ENCODE peak calls at places on chromosomes 1 and 21, in nine cellular contexts. One of them, this sample, is unnamed.

GRCh38 chr1:115314765-115315164 is 23.3 kb downstream of the NGF start:
- DNase-seq in OCI-LY7: no peak
- DNase-seq in body of pancreas: no peak
- DNase-seq in fibroblast of lung: no peak
- DNase-seq in right lobe of liver: no peak
- DNase-seq in uterus: no peak
- DNase-seq in left lung: peak; percentile 46
- DNase-seq in ovary: peak; percentile 25
- DNase-seq in H9: no peak
- DNase-seq in this sample: peak; percentile 97

GRCh38 chr21:33811147-33812024 is 104.2 kb downstream of the ATP5PO start:
- DNase-seq in OCI-LY7: no peak
- DNase-seq in fibroblast of lung: no peak
- DNase-seq in body of pancreas: no peak
- DNase-seq in left lung: no peak
- DNase-seq in right lobe of liver: no peak
- DNase-seq in ovary: no peak
- DNase-seq in H9: no peak
- DNase-seq in uterus: no peak
- DNase-seq in this sample: no peak

GRCh38 chr1:41537257-41537656 is 52.8 kb upstream of the EDN2 start:
- DNase-seq in left lung: no peak
- DNase-seq in ovary: no peak
- DNase-seq in body of pancreas: no peak
- DNase-seq in right lobe of liver: no peak
- DNase-seq in H9: no peak
- DNase-seq in fibroblast of lung: no peak
- DNase-seq in uterus: peak; percentile 16
- DNase-seq in OCI-LY7: peak; percentile 21
- DNase-seq in this sample: no peak

GRCh38 chr1:182051938-182052337 is 9.6 kb downstream of the ZNF648 start:
- DNase-seq in right lobe of liver: no peak
- DNase-seq in fibroblast of lung: no peak
- DNase-seq in OCI-LY7: no peak
- DNase-seq in uterus: no peak
- DNase-seq in ovary: no peak
- DNase-seq in H9: no peak
- DNase-seq in left lung: no peak
- DNase-seq in body of pancreas: no peak
- DNase-seq in this sample: no peak

GRCh38 chr21:32861871-32862270 is 90.3 kb upstream of the PAXBP1 start:
- DNase-seq in ovary: no peak
- DNase-seq in OCI-LY7: no peak
- DNase-seq in H9: no peak
- DNase-seq in right lobe of liver: no peak
- DNase-seq in body of pancreas: no peak
- DNase-seq in uterus: no peak
- DNase-seq in left lung: no peak
- DNase-seq in fibroblast of lung: peak; percentile 73
- DNase-seq in this sample: no peak

GRCh38 chr1:229270547-229271447 is at the start of gene RAB4A:
- DNase-seq in H9: peak; percentile 80
- DNase-seq in right lobe of liver: peak; percentile 95
- DNase-seq in left lung: peak; percentile 90
- DNase-seq in body of pancreas: peak; percentile 92
- DNase-seq in fibroblast of lung: peak; percentile 87
- DNase-seq in uterus: peak; percentile 77
- DNase-seq in OCI-LY7: peak; percentile 77
- DNase-seq in ovary: peak; percentile 83
- DNase-seq in this sample: peak; percentile 60

GRCh38 chr1:97680894-97681293 is 239.9 kb downstream of the DPYD start:
- DNase-seq in OCI-LY7: no peak
- DNase-seq in ovary: no peak
- DNase-seq in H9: no peak
- DNase-seq in uterus: no peak
- DNase-seq in right lobe of liver: no peak
- DNase-seq in fibroblast of lung: no peak
- DNase-seq in left lung: no peak
- DNase-seq in body of pancreas: no peak
- DNase-seq in this sample: no peak

GRCh38 chr1:179953974-179954493 is 576 bp upstream of the CEP350 start:
- DNase-seq in uterus: peak; percentile 26
- DNase-seq in ovary: no peak
- DNase-seq in OCI-LY7: peak; percentile 71
- DNase-seq in right lobe of liver: peak; percentile 55
- DNase-seq in H9: no peak
- DNase-seq in left lung: peak; percentile 46
- DNase-seq in fibroblast of lung: no peak
- DNase-seq in body of pancreas: peak; percentile 44
- DNase-seq in this sample: no peak

GRCh38 chr1:62282909-62283308 is 36.3 kb downstream of the KANK4 start:
- DNase-seq in uterus: no peak
- DNase-seq in right lobe of liver: no peak
- DNase-seq in left lung: no peak
- DNase-seq in body of pancreas: no peak
- DNase-seq in OCI-LY7: no peak
- DNase-seq in ovary: no peak
- DNase-seq in H9: no peak
- DNase-seq in fibroblast of lung: no peak
- DNase-seq in this sample: no peak

GRCh38 chr21:39938086-39938611 is 70.9 kb downstream of the PCP4 start:
- DNase-seq in uterus: no peak
- DNase-seq in body of pancreas: peak; percentile 41
- DNase-seq in right lobe of liver: no peak
- DNase-seq in fibroblast of lung: no peak
- DNase-seq in H9: no peak
- DNase-seq in OCI-LY7: no peak
- DNase-seq in left lung: no peak
- DNase-seq in ovary: no peak
- DNase-seq in this sample: no peak

GRCh38 chr1:156101880-156102279 is 12.6 kb upstream of the LMNA start:
- DNase-seq in uterus: no peak
- DNase-seq in left lung: no peak
- DNase-seq in ovary: no peak
- DNase-seq in OCI-LY7: no peak
- DNase-seq in fibroblast of lung: no peak
- DNase-seq in body of pancreas: no peak
- DNase-seq in right lobe of liver: no peak
- DNase-seq in H9: no peak
- DNase-seq in this sample: no peak
- H3K27ac ChIP-seq in uterus: peak overlapping the region; percentile 93
- H3K27ac ChIP-seq in left lung: no peak overlapping the region
- H3K27ac ChIP-seq in ovary: no peak overlapping the region
- H3K27ac ChIP-seq in OCI-LY7: no peak overlapping the region
- H3K27ac ChIP-seq in fibroblast of lung: peak overlapping the region; percentile 99
- H3K27ac ChIP-seq in body of pancreas: no peak overlapping the region
- H3K27ac ChIP-seq in right lobe of liver: no peak overlapping the region
- H3K27ac ChIP-seq in H9: no peak overlapping the region
- H3K27ac ChIP-seq in this sample: no peak overlapping the region

DNA sequence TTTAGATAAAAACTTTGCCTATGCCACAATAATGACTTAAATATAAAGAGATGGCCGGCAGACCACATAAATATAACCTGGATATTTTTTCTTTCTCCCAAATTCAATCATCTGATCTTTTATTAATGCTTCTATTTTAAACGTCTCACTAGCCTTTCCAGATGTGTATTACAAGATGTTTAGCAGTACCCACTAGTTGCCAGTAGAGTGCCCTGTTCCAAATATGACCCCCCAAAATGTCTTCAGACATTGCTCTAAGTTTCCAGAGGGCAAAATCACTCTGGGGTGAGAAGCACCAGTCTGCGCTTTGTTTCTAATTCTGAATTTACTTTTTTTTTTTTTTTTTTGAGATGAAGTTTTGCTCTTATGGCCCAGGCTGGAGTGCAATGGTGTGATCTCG is 268.1 kb downstream of the GRIK1 start:
- DNase-seq in uterus: no peak
- DNase-seq in ovary: no peak
- DNase-seq in OCI-LY7: peak; percentile 49
- DNase-seq in body of pancreas: no peak
- DNase-seq in H9: no peak
- DNase-seq in left lung: no peak
- DNase-seq in fibroblast of lung: no peak
- DNase-seq in right lobe of liver: no peak
- DNase-seq in this sample: no peak
- TF ChIP-seq CTCF in uterus: no peak
- TF ChIP-seq CTCF in ovary: no peak
- TF ChIP-seq CTCF in OCI-LY7: peak; percentile 66
- TF ChIP-seq CTCF in body of pancreas: no peak
- TF ChIP-seq CTCF in H9: peak; percentile 50
- TF ChIP-seq CTCF in left lung: no peak
- TF ChIP-seq CTCF in fibroblast of lung: no peak
- TF ChIP-seq CTCF in right lobe of liver: no peak
- TF ChIP-seq CTCF in this sample: no peak

GRCh38 chr1:10171105-10171767 is 39.1 kb upstream of the KIF1B start:
- DNase-seq in right lobe of liver: no peak
- DNase-seq in uterus: no peak
- DNase-seq in H9: no peak
- DNase-seq in body of pancreas: no peak
- DNase-seq in left lung: no peak
- DNase-seq in OCI-LY7: no peak
- DNase-seq in ovary: no peak
- DNase-seq in fibroblast of lung: no peak
- DNase-seq in this sample: no peak

GRCh38 chr1:10171995-10172669 is 38.2 kb upstream of the KIF1B start:
- DNase-seq in right lobe of liver: no peak
- DNase-seq in H9: no peak
- DNase-seq in fibroblast of lung: no peak
- DNase-seq in body of pancreas: no peak
- DNase-seq in left lung: no peak
- DNase-seq in OCI-LY7: no peak
- DNase-seq in ovary: no peak
- DNase-seq in uterus: no peak
- DNase-seq in this sample: no peak

GRCh38 chr1:10173582-10173981 is 36.8 kb upstream of the KIF1B start:
- DNase-seq in OCI-LY7: no peak
- DNase-seq in right lobe of liver: no peak
- DNase-seq in fibroblast of lung: no peak
- DNase-seq in left lung: no peak
- DNase-seq in uterus: no peak
- DNase-seq in H9: no peak
- DNase-seq in body of pancreas: no peak
- DNase-seq in ovary: no peak
- DNase-seq in this sample: no peak

GRCh38 chr1:10170362-10170665 is 40.1 kb upstream of the KIF1B start:
- DNase-seq in OCI-LY7: no peak
- DNase-seq in right lobe of liver: no peak
- DNase-seq in uterus: no peak
- DNase-seq in ovary: no peak
- DNase-seq in fibroblast of lung: no peak
- DNase-seq in H9: no peak
- DNase-seq in left lung: no peak
- DNase-seq in body of pancreas: no peak
- DNase-seq in this sample: no peak

GRCh38 chr1:10168912-10169514 is 41.4 kb upstream of the KIF1B start:
- DNase-seq in ovary: no peak
- DNase-seq in OCI-LY7: no peak
- DNase-seq in fibroblast of lung: no peak
- DNase-seq in left lung: no peak
- DNase-seq in body of pancreas: no peak
- DNase-seq in H9: no peak
- DNase-seq in right lobe of liver: no peak
- DNase-seq in uterus: no peak
- DNase-seq in this sample: no peak
- H3K27ac ChIP-seq in ovary: peak overlapping the region; percentile 78
- H3K27ac ChIP-seq in OCI-LY7: no peak overlapping the region
- H3K27ac ChIP-seq in fibroblast of lung: no peak overlapping the region
- H3K27ac ChIP-seq in left lung: no peak overlapping the region
- H3K27ac ChIP-seq in body of pancreas: peak overlapping the region; percentile 29
- H3K27ac ChIP-seq in H9: no peak overlapping the region
- H3K27ac ChIP-seq in right lobe of liver: no peak overlapping the region
- H3K27ac ChIP-seq in uterus: no peak overlapping the region
- H3K27ac ChIP-seq in this sample: no peak overlapping the region

DNA sequence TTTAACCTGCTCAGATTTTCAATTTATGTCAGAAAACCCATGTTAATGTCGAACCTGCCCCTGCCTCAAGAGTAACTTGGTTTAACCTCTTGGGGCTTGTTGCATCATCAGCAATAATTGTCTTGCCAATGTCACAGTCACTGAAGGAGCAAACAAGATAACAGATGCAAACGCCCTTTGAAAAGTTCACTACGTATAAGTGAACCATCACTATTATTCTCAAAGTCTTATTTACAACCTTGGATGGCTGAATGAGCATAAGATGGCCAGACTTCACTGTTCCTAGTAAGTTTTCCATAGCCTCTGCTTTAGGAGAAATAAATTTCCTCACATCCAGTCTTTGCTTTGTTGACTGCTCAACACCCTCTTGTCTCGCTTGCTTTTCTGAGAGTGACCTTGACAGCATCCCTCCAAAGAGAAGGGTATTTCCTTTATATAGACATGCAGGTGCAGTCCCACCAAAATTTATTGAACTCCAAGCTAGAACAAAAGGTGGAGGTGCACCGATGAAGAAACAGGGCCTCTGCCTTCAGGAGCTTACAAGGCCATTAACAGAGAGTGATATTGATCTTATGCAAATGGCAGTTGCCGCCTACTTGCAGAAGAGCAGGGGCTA is 749 bp upstream of the LRIG2 start:
- DNase-seq in ovary: no peak
- DNase-seq in right lobe of liver: no peak
- DNase-seq in uterus: no peak
- DNase-seq in OCI-LY7: no peak
- DNase-seq in fibroblast of lung: no peak
- DNase-seq in H9: no peak
- DNase-seq in body of pancreas: no peak
- DNase-seq in left lung: no peak
- DNase-seq in this sample: no peak
- TF ChIP-seq CTCF in ovary: no peak
- TF ChIP-seq CTCF in right lobe of liver: no peak
- TF ChIP-seq CTCF in uterus: no peak
- TF ChIP-seq CTCF in OCI-LY7: no peak
- TF ChIP-seq CTCF in fibroblast of lung: no peak
- TF ChIP-seq CTCF in H9: no peak
- TF ChIP-seq CTCF in body of pancreas: no peak
- TF ChIP-seq CTCF in left lung: no peak
- TF ChIP-seq CTCF in this sample: no peak

DNA sequence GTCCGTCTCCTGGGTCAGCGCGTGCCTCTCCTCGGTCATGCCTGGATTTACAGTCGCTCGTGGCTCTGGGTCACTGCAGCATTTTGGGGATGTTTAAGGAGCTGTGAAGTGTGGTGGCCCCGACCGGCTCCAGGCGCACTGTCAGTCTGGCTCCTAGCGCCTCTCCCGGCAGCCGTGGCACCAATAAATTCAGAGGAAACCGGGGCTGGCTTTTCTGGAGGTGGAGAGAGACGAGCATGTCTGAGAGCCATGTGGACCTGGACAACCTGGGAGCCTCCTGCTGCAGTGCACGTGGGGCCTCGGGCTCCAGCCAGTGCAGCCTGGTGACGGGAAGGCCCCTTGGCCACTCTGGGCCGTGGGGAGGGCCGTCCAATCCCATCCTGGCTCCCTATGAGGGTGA is 17.1 kb downstream of the PLCH2 start:
- DNase-seq in uterus: no peak
- DNase-seq in H9: no peak
- DNase-seq in body of pancreas: no peak
- DNase-seq in OCI-LY7: no peak
- DNase-seq in right lobe of liver: no peak
- DNase-seq in fibroblast of lung: no peak
- DNase-seq in ovary: no peak
- DNase-seq in left lung: no peak
- DNase-seq in this sample: no peak
- H3K27ac ChIP-seq in uterus: no peak overlapping the region
- H3K27ac ChIP-seq in H9: no peak overlapping the region
- H3K27ac ChIP-seq in body of pancreas: no peak overlapping the region
- H3K27ac ChIP-seq in OCI-LY7: no peak overlapping the region
- H3K27ac ChIP-seq in right lobe of liver: no peak overlapping the region
- H3K27ac ChIP-seq in fibroblast of lung: no peak overlapping the region
- H3K27ac ChIP-seq in ovary: no peak overlapping the region
- H3K27ac ChIP-seq in left lung: no peak overlapping the region
- H3K27ac ChIP-seq in this sample: no peak overlapping the region